ENCODE peak calls at places on chromosomes 4 and X, in five cellular contexts. R is fibroblast of the conjunctiva, G is left ventricle myocardium inferior, K is spleen, L is lung. M is an unnamed sample.

GRCh38 chr4:112277220-112277619 is 8.5 kb downstream of the TIFA start:
- DNase-seq in R (no peak), G (no peak), K (no peak), L (no peak), M (no peak)

GRCh38 chrX:72131317-72132294 is at the start of gene RTL5:
- DNase-seq in R (peak; percentile 71), G (peak; percentile 84), K (peak; percentile 89), L (peak; percentile 87), M (peak; percentile 81)

GRCh38 chrX:40933132-40934078 is 151.8 kb upstream of the USP9X start:
- DNase-seq in R (peak; percentile 56), G (no peak), K (no peak), L (no peak), M (no peak)

GRCh38 chrX:19179389-19179788 is 57.1 kb upstream of the ADGRG2 start:
- DNase-seq in R (no peak), G (no peak), K (no peak), L (no peak), M (no peak)

GRCh38 chr4:186002853-186003252 is 66.1 kb upstream of the TLR3 start:
- DNase-seq in R (no peak), G (no peak), K (no peak), L (no peak), M (no peak)

GRCh38 chrX:151488677-151489076 is 74.8 kb upstream of the PASD1 start:
- DNase-seq in R (no peak), G (no peak), K (no peak), L (no peak), M (no peak)

GRCh38 chr4:8162625-8163024 is 4.0 kb upstream of the ABLIM2 start:
- DNase-seq in R (no peak), G (no peak), K (no peak), L (no peak), M (no peak)

GRCh38 chr4:159946983-159947645 is 844.2 kb downstream of the RAPGEF2 start:
- DNase-seq in R (peak; percentile 36), G (no peak), K (no peak), L (no peak), M (no peak)

GRCh38 chrX:63613531-63614028 is 171.4 kb downstream of the ARHGEF9 start:
- DNase-seq in R (no peak), G (no peak), K (no peak), L (no peak), M (no peak)

GRCh38 chrX:19772306-19772705 is 115.1 kb downstream of the SH3KBP1 start:
- DNase-seq in R (no peak), G (no peak), K (no peak), L (no peak), M (no peak)

GRCh38 chr4:39304651-39305050 is 61.5 kb downstream of the RFC1 start:
- DNase-seq in R (no peak), G (no peak), K (no peak), L (no peak), M (no peak)

GRCh38 chr4:7663075-7663541 is 228.4 kb upstream of the PSAPL1 start:
- DNase-seq in R (no peak), G (peak; percentile 1), K (peak; percentile 59), L (no peak), M (no peak)

GRCh38 chrX:41588271-41588670 is 100.5 kb upstream of the GPR34 start:
- DNase-seq in R (no peak), G (no peak), K (no peak), L (no peak), M (no peak)

GRCh38 chrX:3522016-3522690 is 175.7 kb upstream of the MXRA5 start:
- DNase-seq in R (peak; percentile 63), G (no peak), K (no peak), L (no peak), M (no peak)

GRCh38 chr4:12260453-12260852 is 831.8 kb upstream of the HS3ST1 start:
- DNase-seq in R (no peak), G (no peak), K (no peak), L (no peak), M (no peak)

GRCh38 chr4:128782076-128782715 is 27.3 kb upstream of the JADE1 start:
- DNase-seq in R (no peak), G (peak; percentile 29), K (peak; percentile 80), L (no peak), M (peak; percentile 50)

GRCh38 chrX:139967300-139967699 is 2.0 kb upstream of the CXorf66 start:
- DNase-seq in R (no peak), G (no peak), K (no peak), L (no peak), M (peak; percentile 7)

GRCh38 chrX:120677017-120677652 is 47.3 kb upstream of the C1GALT1C1 start:
- DNase-seq in R (no peak), G (no peak), K (no peak), L (no peak), M (no peak)

GRCh38 chr4:100431416-100431815 is 86.4 kb downstream of the EMCN start:
- DNase-seq in R (no peak), G (no peak), K (no peak), L (no peak), M (no peak)

GRCh38 chrX:2697741-2698294 is 6.7 kb downstream of the CD99 start:
- DNase-seq in R (no peak), G (no peak), K (no peak), L (no peak), M (no peak)

GRCh38 chr4:186792994-186793393 is 69.3 kb upstream of the FAT1 start:
- DNase-seq in R (peak; percentile 31), G (no peak), K (no peak), L (no peak), M (no peak)

M was measured in transverse colon.